ENCODE peak calls at places on chromosome 19, in six cellular contexts. B, J, H, U, Y and E are unnamed samples.

GRCh38 chr19:15923702-15924101 is 10.6 kb downstream of the CYP4F11 start:
- DNase-seq in J (no peak), H (no peak), U (no peak), Y (no peak), B (no peak), E (no peak)

GRCh38 chr19:3075605-3076431 is 13.5 kb upstream of the TLE5 start:
- DNase-seq in U (peak; percentile 76), Y (peak; percentile 91), H (no peak), B (peak; percentile 79), J (peak; percentile 83), E (no peak)

GRCh38 chr19:5128932-5129389 is 160.0 kb downstream of the KDM4B start:
- DNase-seq in U (no peak), B (no peak), J (no peak), Y (no peak), H (no peak), E (no peak)

GRCh38 chr19:33297401-33298145 is 4.8 kb downstream of the CEBPA start:
- DNase-seq in U (no peak), J (no peak), B (no peak), Y (no peak), H (no peak), E (no peak)

GRCh38 chr19:49916839-49917733 is 11.9 kb upstream of the ATF5 start:
- DNase-seq in U (peak; percentile 62), B (peak; percentile 39), Y (no peak), J (no peak), H (no peak), E (no peak)

GRCh38 chr19:39890755-39891551 is 43.5 kb downstream of the FCGBP start:
- DNase-seq in Y (no peak), B (no peak), H (no peak), J (no peak), U (no peak), E (no peak)

GRCh38 chr19:46958542-46958941 is 61.1 kb upstream of the NPAS1 start:
- DNase-seq in H (no peak), U (no peak), Y (no peak), B (no peak), J (no peak), E (no peak)

GRCh38 chr19:898663-899062 is 5.4 kb downstream of the RNU6-9 start:
- DNase-seq in B (no peak), H (no peak), U (peak; percentile 71), J (no peak), Y (peak; percentile 77), E (no peak)

GRCh38 chr19:5170329-5170745 is 170.3 kb downstream of the PTPRS start:
- DNase-seq in Y (peak; percentile 95), U (peak; percentile 82), B (peak; percentile 55), J (peak; percentile 61), H (no peak), E (no peak)

GRCh38 chr19:3178377-3178972 is at the start of gene S1PR4:
- DNase-seq in H (no peak), B (no peak), J (no peak), U (no peak), Y (no peak), E (no peak)

GRCh38 chr19:1104452-1105216 is 840 bp downstream of the GPX4 start:
- DNase-seq in Y (peak; percentile 86), J (peak; percentile 84), H (no peak), U (peak; percentile 78), B (peak; percentile 65), E (no peak)

GRCh38 chr19:5340637-5341447 is at the start of gene PTPRS:
- DNase-seq in B (peak; percentile 98), J (peak; percentile 99), Y (peak; percentile 97), H (peak; percentile 32), U (peak; percentile 92), E (no peak)

GRCh38 chr19:10120538-10121198 is 969 bp upstream of the EIF3G start:
- DNase-seq in U (no peak), B (no peak), J (no peak), Y (no peak), H (no peak), E (no peak)

GRCh38 chr19:50258918-50259372 is 55.5 kb downstream of the MYH14 start:
- DNase-seq in U (peak; percentile 84), H (no peak), J (peak; percentile 65), Y (peak; percentile 95), B (peak; percentile 70), E (no peak)

GRCh38 chr19:19170053-19170945 is at the start of gene MEF2B:
- DNase-seq in U (peak; percentile 97), J (peak; percentile 98), Y (peak; percentile 96), B (peak; percentile 95), H (no peak), E (no peak)

GRCh38 chr19:33240181-33240771 is 14.6 kb upstream of the SLC7A10 start:
- DNase-seq in B (no peak), U (no peak), J (no peak), H (no peak), Y (no peak), E (no peak)

GRCh38 chr19:44356383-44357111 is at the start of gene ZNF112:
- DNase-seq in J (peak; percentile 51), B (peak; percentile 73), U (peak; percentile 91), Y (peak; percentile 81), H (peak; percentile 90), E (peak; percentile 11)

GRCh38 chr19:36773223-36773579 is 594 bp upstream of the ZNF850 start:
- DNase-seq in H (no peak), B (no peak), Y (no peak), J (no peak), U (no peak), E (no peak)

GRCh38 chr19:2166741-2167738 is 3.3 kb downstream of the DOT1L start:
- DNase-seq in H (no peak), U (no peak), Y (no peak), J (no peak), B (no peak), E (no peak)

GRCh38 chr19:743168-743687 is 7.7 kb upstream of the MISP start:
- DNase-seq in Y (no peak), J (no peak), U (peak; percentile 46), H (no peak), B (no peak), E (no peak)

GRCh38 chr19:49874503-49875157 is 2.5 kb downstream of the AKT1S1 start:
- DNase-seq in J (no peak), B (no peak), H (no peak), U (no peak), Y (no peak), E (no peak)

GRCh38 chr19:49559928-49560327 is 20.4 kb downstream of the NOSIP start:
- DNase-seq in Y (no peak), B (no peak), H (no peak), U (no peak), J (no peak), E (no peak)

DNA sequence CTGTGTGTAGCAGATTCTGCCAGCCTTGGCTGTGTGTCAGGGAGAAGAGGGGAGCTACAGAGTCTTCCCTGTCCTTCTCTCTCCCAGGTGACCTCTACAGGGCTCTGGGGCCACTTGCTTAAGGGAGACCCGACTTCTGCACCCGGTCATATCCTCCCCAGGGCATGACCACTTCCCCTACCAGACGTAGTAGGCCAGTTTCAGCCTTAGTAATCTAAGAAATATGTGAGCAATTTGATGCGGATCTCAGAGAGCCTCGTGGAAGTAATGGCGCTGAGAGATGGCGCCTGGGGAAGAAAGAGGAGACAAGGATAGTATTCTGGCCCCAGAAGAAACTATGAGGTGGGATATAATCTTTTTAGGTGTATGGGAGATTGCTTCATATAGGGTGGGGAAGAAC is 41.9 kb downstream of the NFIX start:
- DNase-seq in Y (no peak), U (no peak), B (no peak), H (no peak), J (no peak), E (no peak)
- TF ChIP-seq SP1 in Y (no peak), U (no peak), B (no peak), H (no peak), J (no peak), E (no peak)

GRCh38 chr19:42422576-42423461 is 4.4 kb downstream of the LIPE start:
- DNase-seq in B (no peak), Y (no peak), U (peak; percentile 66), H (no peak), J (no peak), E (no peak)
- TF ChIP-seq SP1 in B (no peak), Y (no peak), U (no peak), H (no peak), J (no peak), E (no peak)

GRCh38 chr19:11405846-11406643 is 13.1 kb downstream of the RGL3 start:
- DNase-seq in B (no peak), J (no peak), H (no peak), Y (peak; percentile 87), U (peak; percentile 75), E (no peak)

GRCh38 chr19:11414544-11414943 is 4.6 kb downstream of the RGL3 start:
- DNase-seq in H (no peak), J (no peak), B (no peak), Y (no peak), U (no peak), E (no peak)

GRCh38 chr19:11408591-11408990 is 10.5 kb downstream of the RGL3 start:
- DNase-seq in U (no peak), B (no peak), Y (no peak), J (no peak), H (no peak), E (no peak)

GRCh38 chr19:11416346-11417052 is 2.6 kb downstream of the RGL3 start:
- DNase-seq in U (no peak), Y (no peak), H (no peak), B (no peak), J (no peak), E (no peak)

DNA sequence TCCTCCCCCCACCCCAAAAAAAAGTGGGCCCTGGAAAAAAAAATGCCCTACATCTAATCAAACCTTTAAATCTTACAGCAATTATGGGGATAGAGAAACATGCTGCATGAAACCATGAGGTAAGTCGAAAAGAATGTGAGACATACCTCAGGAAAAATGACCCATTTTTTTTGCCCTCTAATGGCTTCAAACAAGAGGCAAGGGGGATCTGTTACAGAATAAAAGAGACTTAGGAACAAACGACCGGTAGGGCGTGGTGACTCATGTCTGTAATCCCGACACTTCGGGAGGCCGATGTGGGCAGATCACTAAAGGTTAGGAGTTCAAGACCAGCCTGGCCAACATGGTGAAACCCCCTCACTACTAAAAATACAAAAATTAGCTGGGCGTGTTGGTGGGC is 8.4 kb downstream of the RGL3 start:
- DNase-seq in Y (no peak), B (no peak), J (no peak), U (no peak), H (no peak), E (no peak)
- TF ChIP-seq SP1 in Y (no peak), B (no peak), J (no peak), U (no peak), H (no peak), E (no peak)

GRCh38 chr19:40960062-40960685 is 30.9 kb upstream of the CYP2B6 start:
- DNase-seq in U (no peak), B (no peak), Y (no peak), J (no peak), H (no peak), E (no peak)

GRCh38 chr19:40948580-40949299 is 42.3 kb upstream of the CYP2B6 start:
- DNase-seq in J (no peak), U (no peak), Y (no peak), H (no peak), B (no peak), E (no peak)

GRCh38 chr19:40959338-40959737 is 31.7 kb upstream of the CYP2B6 start:
- DNase-seq in B (no peak), J (no peak), Y (no peak), U (no peak), H (no peak), E (no peak)

GRCh38 chr19:40954573-40954972 is 36.5 kb upstream of the CYP2B6 start:
- DNase-seq in B (no peak), U (no peak), Y (no peak), J (no peak), H (peak; percentile 7), E (no peak)
- TF ChIP-seq SP1 in B (no peak), U (no peak), Y (no peak), J (no peak), H (no peak), E (no peak)